ENCODE peak calls at places on chromosomes 3 and 15, in four cellular contexts. F, H, L and D are unnamed samples.

GRCh38 chr15:89954541-89954940 is 41.8 kb upstream of the ARPIN start:
- DNase-seq in L (no peak), F (no peak), H (no peak), D (no peak)

GRCh38 chr3:46993292-46993691 is 13.8 kb downstream of the NBEAL2 start:
- DNase-seq in F (no peak), H (no peak), L (no peak), D (no peak)

GRCh38 chr15:100918034-100918689 is 995 bp upstream of the LRRK1 start:
- DNase-seq in H (peak), L (peak), F (peak), D (peak)

GRCh38 chr3:56813656-56813965 is 11.9 kb upstream of the ARHGEF3 start:
- DNase-seq in F (no peak), L (no peak), H (no peak), D (no peak)

GRCh38 chr15:100847194-100847593 is 32.4 kb upstream of the ALDH1A3 start:
- DNase-seq in F (no peak), H (no peak), L (no peak), D (no peak)

GRCh38 chr3:119018690-119019463 is 15.8 kb downstream of the IGSF11 start:
- DNase-seq in L (no peak), F (no peak), H (no peak), D (no peak)

GRCh38 chr15:37359495-37360290 is 259.3 kb upstream of the MEIS2 start:
- DNase-seq in H (no peak), L (no peak), F (no peak), D (no peak)

GRCh38 chr15:84725001-84725491 is 9.1 kb upstream of the SEC11A start:
- DNase-seq in F (peak), L (no peak), H (no peak), D (no peak)

GRCh38 chr15:51288143-51289065 is 50.0 kb downstream of the CYP19A1 start:
- DNase-seq in H (no peak), F (no peak), L (no peak), D (peak)

GRCh38 chr15:40470423-40471104 is at the start of gene CHST14:
- DNase-seq in H (no peak), F (peak), L (peak), D (peak)

GRCh38 chr3:187997490-187997889 is 156.5 kb upstream of the LPP start:
- DNase-seq in H (no peak), L (no peak), F (no peak), D (no peak)

GRCh38 chr3:126135398-126136076 is 44.8 kb downstream of the ALDH1L1 start:
- DNase-seq in H (peak), F (peak), L (peak), D (no peak)

GRCh38 chr3:97882975-97883598 is 61.3 kb downstream of the CRYBG3 start:
- DNase-seq in L (peak), H (no peak), F (no peak), D (no peak)

GRCh38 chr3:128336337-128337156 is 130.1 kb downstream of the DNAJB8 start:
- DNase-seq in H (peak), F (no peak), L (no peak), D (no peak)

GRCh38 chr15:68816795-68817303 is 3.8 kb downstream of the ANP32A start:
- DNase-seq in L (peak), H (no peak), F (no peak), D (no peak)

GRCh38 chr3:40770046-40770445 is 245.3 kb downstream of the ZNF621 start:
- DNase-seq in H (no peak), L (no peak), F (peak), D (no peak)

GRCh38 chr3:177812492-177812891 is 615.2 kb upstream of the TBL1XR1 start:
- DNase-seq in L (no peak), F (no peak), H (no peak), D (no peak)

GRCh38 chr3:43363621-43364266 is 77.4 kb downstream of the SNRK start:
- DNase-seq in L (no peak), H (no peak), F (no peak), D (no peak)

GRCh38 chr3:46950661-46951241 is 25.8 kb downstream of the CCDC12 start:
- DNase-seq in L (no peak), H (no peak), F (no peak), D (peak)

GRCh38 chr3:173529062-173529711 is 131.6 kb downstream of the NLGN1 start:
- DNase-seq in F (no peak), L (peak), H (no peak), D (no peak)

GRCh38 chr3:67646586-67647234 is 7.7 kb downstream of the SUCLG2 start:
- DNase-seq in F (no peak), H (no peak), L (no peak), D (no peak)

GRCh38 chr3:84893211-84893610 is 65.6 kb upstream of the CADM2 start:
- DNase-seq in F (no peak), L (no peak), H (no peak), D (no peak)

GRCh38 chr3:59809016-59809415 is 759.2 kb upstream of the CFAP20DC start:
- DNase-seq in H (no peak), F (no peak), L (no peak), D (no peak)

GRCh38 chr3:176767385-176767784 is 429.9 kb downstream of the TBL1XR1 start:
- DNase-seq in L (peak), F (peak), H (no peak), D (no peak)

GRCh38 chr3:157152930-157153329 is 7.0 kb downstream of the CCNL1 start:
- DNase-seq in F (no peak), H (no peak), L (no peak), D (no peak)

GRCh38 chr3:143307613-143308183 is 188.1 kb downstream of the CHST2 start:
- DNase-seq in H (no peak), F (no peak), L (no peak), D (no peak)

GRCh38 chr15:37101634-37102314 is 1.4 kb upstream of the MEIS2 start:
- DNase-seq in H (no peak), F (peak), L (peak), D (peak)

GRCh38 chr3:168951368-168951767 is 712.1 kb downstream of the MECOM start:
- DNase-seq in H (no peak), L (no peak), F (no peak), D (no peak)

GRCh38 chr15:54772663-54773062 is 424.1 kb downstream of the RSL24D1 start:
- DNase-seq in F (no peak), L (no peak), H (no peak), D (no peak)

DNA sequence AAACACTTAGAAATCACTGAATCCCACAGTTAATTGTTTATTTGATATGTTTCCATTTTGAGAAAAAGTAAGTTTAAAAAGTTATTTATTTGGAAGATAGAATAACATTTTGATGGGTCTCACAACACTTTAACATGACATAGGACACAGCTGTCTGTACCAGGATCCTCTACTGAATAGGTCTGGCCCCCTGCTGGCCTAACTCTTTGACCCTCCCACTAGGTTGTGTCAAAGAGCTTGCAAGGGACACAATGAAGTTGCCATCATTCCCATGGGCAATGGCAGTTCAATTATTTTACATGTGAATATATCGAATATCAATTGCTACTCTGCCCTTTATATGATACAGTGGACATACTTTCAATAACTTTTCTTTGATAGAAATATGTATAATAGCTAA is 138.9 kb downstream of the EPHA3 start:
- DNase-seq in H (no peak), F (no peak), L (no peak), D (peak)
- TF ChIP-seq CTCF in H (no peak), F (no peak), L (no peak), D (peak)

GRCh38 chr3:134364061-134364935 is 9.9 kb downstream of the AMOTL2 start:
- DNase-seq in L (peak), F (peak), H (peak), D (peak)

GRCh38 chr3:134362670-134363380 is 11.4 kb downstream of the AMOTL2 start:
- DNase-seq in F (no peak), H (no peak), L (no peak), D (no peak)

GRCh38 chr3:134362221-134362620 is 12.0 kb downstream of the AMOTL2 start:
- DNase-seq in H (peak), F (no peak), L (no peak), D (no peak)

GRCh38 chr3:134364936-134365765 is 9.1 kb downstream of the AMOTL2 start:
- DNase-seq in F (peak), L (no peak), H (no peak), D (no peak)

GRCh38 chr3:134363381-134363755 is 10.9 kb downstream of the AMOTL2 start:
- DNase-seq in F (no peak), H (no peak), L (no peak), D (no peak)
- TF ChIP-seq CTCF in F (no peak), H (no peak), L (no peak), D (no peak)

DNA sequence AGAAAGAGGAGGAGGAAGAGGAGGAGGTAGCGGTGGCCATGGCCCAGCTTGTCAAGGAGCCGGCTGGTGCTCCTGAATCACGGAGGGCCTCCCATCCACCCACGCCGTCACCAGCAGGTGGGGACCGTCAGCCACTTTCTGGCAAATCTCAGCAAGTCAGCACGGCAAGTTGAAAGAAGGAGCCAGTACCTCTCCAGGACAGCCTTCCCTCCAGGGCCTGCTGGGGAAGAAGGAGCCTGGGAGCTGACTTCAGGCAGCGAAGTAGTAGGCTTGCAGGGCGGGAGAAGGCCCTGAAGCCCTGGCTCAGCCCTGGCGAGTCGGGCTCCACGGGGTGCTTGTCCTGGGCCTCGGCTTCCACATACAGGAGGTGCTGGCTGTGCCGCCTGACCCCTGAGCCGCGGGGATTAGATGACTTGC is 99.2 kb upstream of the TRPM1 start:
- DNase-seq in F (peak), L (peak), H (no peak), D (peak)
- TF ChIP-seq CTCF in F (peak), L (no peak), H (peak), D (peak)

GRCh38 chr3:41893977-41894376 is 67.9 kb downstream of the ULK4 start:
- DNase-seq in F (no peak), L (peak), H (no peak), D (no peak)
- TF ChIP-seq CTCF in F (peak), L (no peak), H (peak), D (peak)

GRCh38 chr3:116034797-116035196 is 410.5 kb downstream of the LSAMP start:
- DNase-seq in H (no peak), L (no peak), F (no peak), D (no peak)
- TF ChIP-seq CTCF in H (no peak), L (no peak), F (no peak), D (no peak)

GRCh38 chr3:2599471-2599870 is 500.8 kb downstream of the CNTN4 start:
- DNase-seq in L (no peak), H (no peak), F (no peak), D (no peak)

GRCh38 chr3:2597615-2598014 is 498.9 kb downstream of the CNTN4 start:
- DNase-seq in F (no peak), H (no peak), L (no peak), D (no peak)

DNA sequence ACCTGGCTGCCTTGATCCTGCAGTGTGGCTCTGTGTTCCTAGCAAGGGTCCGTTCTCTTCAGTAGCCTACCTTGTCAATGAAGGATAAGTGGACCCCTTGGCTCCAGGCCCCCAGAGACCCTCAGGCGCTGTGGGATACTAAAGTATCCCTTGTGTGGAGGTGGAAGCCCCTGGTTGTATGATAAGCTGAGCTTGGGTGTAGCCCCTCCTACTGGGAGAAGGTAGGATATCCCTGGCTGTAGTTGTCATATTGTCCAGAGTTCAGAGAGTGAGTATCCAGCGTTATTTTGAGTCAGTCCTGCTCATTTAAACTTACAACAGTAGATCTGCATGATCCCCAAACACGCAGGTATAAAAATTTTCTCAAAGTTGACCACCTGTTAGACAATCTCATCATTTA is 496.8 kb downstream of the CNTN4 start:
- DNase-seq in L (no peak), F (no peak), H (no peak), D (no peak)
- TF ChIP-seq CTCF in L (no peak), F (no peak), H (no peak), D (no peak)